ENCODE peak calls at places on chromosomes 4 and X, in seven cellular contexts. V is CD8-positive, alpha-beta memory T cell; F is NB4; I is Kasumi-1; C is stimulated activated CD8-positive, alpha-beta memory T cell treated with anti-CD3 and anti-CD28 coated beads, Interleukin-4, amount 100 ng/mL, for 24 hours; H is iris pigment epithelial cell; L is IMR-90. T is an unnamed sample.

GRCh38 chr4:8911311-8912088 is 39.9 kb upstream of the HMX1 start:
- DNase-seq in I (no peak), H (no peak), C (no peak), F (peak; percentile 3), V (no peak), L (no peak), T (peak; percentile 30)

GRCh38 chr4:113222431-113222979 is 173.1 kb downstream of the ANK2 start:
- DNase-seq in V (no peak), F (no peak), H (peak; percentile 12), C (no peak), I (no peak), L (peak; percentile 38), T (no peak)

GRCh38 chr4:72283357-72283756 is 251.6 kb downstream of the NPFFR2 start:
- DNase-seq in L (no peak), H (no peak), C (no peak), V (no peak), F (peak; percentile 1), I (no peak), T (no peak)

GRCh38 chrX:108494416-108495095 is 54.9 kb downstream of the COL4A5 start:
- DNase-seq in F (no peak), I (no peak), C (no peak), V (no peak), L (peak; percentile 17), H (peak; percentile 58), T (no peak)

GRCh38 chr4:84917869-84918600 is 48.5 kb downstream of the WDFY3 start:
- DNase-seq in C (no peak), H (no peak), I (no peak), V (no peak), L (no peak), F (no peak), T (no peak)

GRCh38 chr4:98938386-98938785 is 9.5 kb upstream of the EIF4E start:
- DNase-seq in H (peak; percentile 52), F (no peak), V (no peak), L (peak; percentile 62), C (no peak), I (no peak), T (no peak)

GRCh38 chrX:153725039-153725831 is 579 bp downstream of the ABCD1 start:
- DNase-seq in H (no peak), F (no peak), I (no peak), L (no peak), C (no peak), V (no peak), T (no peak)

GRCh38 chr4:167000141-167000852 is 234.0 kb downstream of the SPOCK3 start:
- DNase-seq in H (peak; percentile 49), V (no peak), C (no peak), L (no peak), F (no peak), I (no peak), T (no peak)

GRCh38 chr4:123980736-123981285 is 584.2 kb downstream of the SPRY1 start:
- DNase-seq in L (no peak), V (no peak), C (no peak), F (no peak), H (no peak), I (no peak), T (no peak)

GRCh38 chrX:110425222-110425621 is 66.6 kb downstream of the RTL9 start:
- DNase-seq in L (no peak), H (no peak), C (no peak), I (no peak), V (no peak), F (no peak), T (no peak)

GRCh38 chr4:170089743-170090666 is at the start of gene AADAT:
- DNase-seq in V (no peak), I (peak; percentile 69), F (peak; percentile 4), H (peak; percentile 58), L (peak; percentile 72), C (peak; percentile 0), T (no peak)

GRCh38 chr4:9602389-9602914 is 158.2 kb downstream of the DEFB131A start:
- DNase-seq in V (no peak), L (no peak), H (no peak), F (no peak), I (no peak), C (no peak), T (no peak)

GRCh38 chr4:7649741-7650531 is 215.2 kb upstream of the PSAPL1 start:
- DNase-seq in V (peak; percentile 56), F (peak; percentile 93), H (peak; percentile 97), I (peak; percentile 97), C (peak; percentile 30), L (peak; percentile 95), T (no peak)

GRCh38 chrX:15946783-15947550 is 92.4 kb upstream of the AP1S2 start:
- DNase-seq in L (peak; percentile 86), I (no peak), C (no peak), H (peak; percentile 81), F (peak; percentile 71), V (no peak), T (no peak)

GRCh38 chr4:3067473-3068001 is 6.8 kb downstream of the HTT-AS start:
- DNase-seq in H (no peak), V (no peak), F (no peak), L (no peak), C (no peak), I (no peak), T (no peak)

GRCh38 chr4:112403072-112403945 is 106.1 kb downstream of the ALPK1 start:
- DNase-seq in I (no peak), F (no peak), V (no peak), H (no peak), C (no peak), L (peak; percentile 24), T (no peak)

GRCh38 chrX:38138900-38139299 is 81.8 kb downstream of the SRPX start:
- DNase-seq in H (no peak), L (no peak), I (no peak), C (no peak), V (no peak), F (no peak), T (no peak)

GRCh38 chr4:99803702-99804101 is 12.9 kb upstream of the DAPP1 start:
- DNase-seq in L (no peak), I (no peak), V (no peak), F (no peak), C (no peak), H (no peak), T (no peak)

GRCh38 chr4:143482753-143483362 is 30.6 kb upstream of the SMARCA5 start:
- DNase-seq in L (peak; percentile 71), V (no peak), I (peak; percentile 74), F (peak; percentile 27), H (peak; percentile 65), C (no peak), T (peak; percentile 26)

GRCh38 chrX:153884136-153885076 is 1.6 kb downstream of the L1CAM start:
- DNase-seq in L (no peak), C (no peak), F (no peak), I (no peak), H (no peak), V (no peak), T (no peak)

GRCh38 chr4:59973496-59973895 is 1226.6 kb upstream of the ADGRL3 start:
- DNase-seq in L (no peak), H (no peak), I (no peak), V (no peak), F (no peak), C (no peak), T (no peak)

GRCh38 chr4:51853027-51853682 is 10.2 kb downstream of the DCUN1D4 start:
- DNase-seq in L (peak; percentile 17), I (no peak), V (no peak), C (no peak), H (peak; percentile 23), F (peak; percentile 9), T (no peak)

T was measured in B cell.